ENCODE peak calls at places on chromosomes 1 and 21, in ten cellular contexts. X, V, A, Y, R, E, K, Z, U and S are unnamed samples.

GRCh38 chr1:179550753-179551682 is 24.7 kb downstream of the NPHS2 start:
- DNase-seq in X (peak; percentile 40), V (no peak), A (no peak), Y (peak; percentile 13), R (peak; percentile 68), E (no peak), K (no peak), Z (no peak), U (no peak), S (peak; percentile 29)

GRCh38 chr21:46150073-46150472 is 5.3 kb downstream of the FTCD start:
- DNase-seq in X (no peak), V (no peak), A (no peak), Y (no peak), R (no peak), E (no peak), K (peak; percentile 48), Z (no peak), U (no peak), S (no peak)

GRCh38 chr1:45205910-45206721 is at the start of gene ZSWIM5:
- DNase-seq in X (peak; percentile 64), V (no peak), A (peak; percentile 35), Y (no peak), R (peak; percentile 70), E (peak; percentile 35), K (peak; percentile 74), Z (peak; percentile 77), U (peak; percentile 76), S (peak; percentile 53)

GRCh38 chr1:24149854-24150227 is 6.9 kb upstream of the IL22RA1 start:
- DNase-seq in X (peak; percentile 80), V (no peak), A (no peak), Y (no peak), R (peak; percentile 72), E (no peak), K (no peak), Z (no peak), U (no peak), S (peak; percentile 7)

GRCh38 chr1:225422795-225423517 is 4.9 kb downstream of the LBR start:
- DNase-seq in X (no peak), V (no peak), A (no peak), Y (no peak), R (no peak), E (no peak), K (no peak), Z (no peak), U (no peak), S (no peak)

GRCh38 chr1:28917757-28918118 is 3.4 kb downstream of the EPB41 start:
- DNase-seq in X (no peak), V (no peak), A (no peak), Y (no peak), R (no peak), E (no peak), K (no peak), Z (no peak), U (no peak), S (no peak)

GRCh38 chr1:27521336-27522147 is 31.6 kb upstream of the WASF2 start:
- DNase-seq in X (no peak), V (no peak), A (no peak), Y (no peak), R (no peak), E (no peak), K (peak; percentile 81), Z (no peak), U (no peak), S (no peak)

GRCh38 chr1:58515794-58516401 is 30.6 kb downstream of the OMA1 start:
- DNase-seq in X (peak; percentile 74), V (peak; percentile 61), A (peak; percentile 69), Y (peak; percentile 31), R (peak; percentile 71), E (no peak), K (no peak), Z (peak; percentile 78), U (peak; percentile 62), S (peak; percentile 67)

GRCh38 chr1:117815926-117816325 is 113.5 kb downstream of the GDAP2 start:
- DNase-seq in X (no peak), V (no peak), A (no peak), Y (no peak), R (no peak), E (no peak), K (no peak), Z (no peak), U (no peak), S (peak; percentile 12)

GRCh38 chr1:209884249-209884648 is 53.8 kb upstream of the SYT14 start:
- DNase-seq in X (peak; percentile 80), V (no peak), A (no peak), Y (no peak), R (peak; percentile 71), E (no peak), K (no peak), Z (no peak), U (no peak), S (no peak)

GRCh38 chr21:17658931-17659330 is 46.2 kb upstream of the BTG3 start:
- DNase-seq in X (no peak), V (no peak), A (no peak), Y (no peak), R (no peak), E (no peak), K (no peak), Z (no peak), U (no peak), S (no peak)

GRCh38 chr1:42176902-42177519 is 12.5 kb upstream of the GUCA2A start:
- DNase-seq in X (peak; percentile 50), V (no peak), A (peak; percentile 53), Y (no peak), R (peak; percentile 62), E (no peak), K (no peak), Z (peak; percentile 51), U (peak; percentile 66), S (peak; percentile 48)

GRCh38 chr1:96991261-96991660 is 269.7 kb downstream of the PTBP2 start:
- DNase-seq in X (no peak), V (no peak), A (no peak), Y (no peak), R (no peak), E (no peak), K (no peak), Z (no peak), U (no peak), S (no peak)

GRCh38 chr1:211630236-211631081 is 45.0 kb downstream of the NEK2 start:
- DNase-seq in X (no peak), V (no peak), A (no peak), Y (no peak), R (no peak), E (no peak), K (no peak), Z (peak; percentile 77), U (no peak), S (peak; percentile 18)

GRCh38 chr1:172394167-172394751 is 26.2 kb upstream of the C1orf105 start:
- DNase-seq in X (peak; percentile 15), V (no peak), A (no peak), Y (no peak), R (peak; percentile 70), E (peak; percentile 23), K (no peak), Z (no peak), U (no peak), S (no peak)

GRCh38 chr21:34351786-34352241 is 12.0 kb upstream of the KCNE2 start:
- DNase-seq in X (peak; percentile 13), V (no peak), A (peak; percentile 84), Y (no peak), R (peak; percentile 23), E (no peak), K (no peak), Z (peak; percentile 76), U (peak; percentile 85), S (peak; percentile 82)

GRCh38 chr1:50780797-50781196 is 179.3 kb downstream of the FAF1 start:
- DNase-seq in X (no peak), V (no peak), A (no peak), Y (no peak), R (no peak), E (no peak), K (no peak), Z (no peak), U (no peak), S (no peak)

GRCh38 chr1:51484591-51484990 is 34.5 kb downstream of the EPS15 start:
- DNase-seq in X (peak; percentile 64), V (no peak), A (no peak), Y (no peak), R (peak; percentile 38), E (no peak), K (no peak), Z (no peak), U (no peak), S (no peak)

GRCh38 chr1:148353461-148354283 is 129.4 kb downstream of the PPIAL4G start:
- DNase-seq in X (peak; percentile 90), V (no peak), A (no peak), Y (peak; percentile 10), R (peak; percentile 89), E (no peak), K (no peak), Z (peak; percentile 12), U (no peak), S (no peak)

GRCh38 chr21:46079357-46080170 is 18.3 kb upstream of the COL6A2 start:
- DNase-seq in X (peak; percentile 87), V (peak; percentile 70), A (no peak), Y (peak; percentile 70), R (peak; percentile 69), E (no peak), K (peak; percentile 74), Z (no peak), U (no peak), S (no peak)

GRCh38 chr1:216293673-216294072 is 129.6 kb downstream of the USH2A start:
- DNase-seq in X (peak; percentile 25), V (no peak), A (no peak), Y (peak; percentile 36), R (peak; percentile 83), E (no peak), K (no peak), Z (no peak), U (no peak), S (no peak)

GRCh38 chr1:17587693-17588047 is 48.2 kb downstream of the ARHGEF10L start:
- DNase-seq in X (peak; percentile 79), V (no peak), A (no peak), Y (no peak), R (no peak), E (no peak), K (no peak), Z (no peak), U (no peak), S (no peak)

GRCh38 chr1:215905493-215906095 is 338.5 kb downstream of the KCTD3 start:
- DNase-seq in X (peak; percentile 6), V (no peak), A (no peak), Y (peak; percentile 40), R (no peak), E (no peak), K (no peak), Z (no peak), U (no peak), S (no peak)

GRCh38 chr1:33036051-33036525 is 595 bp downstream of the AK2 start:
- DNase-seq in X (no peak), V (no peak), A (no peak), Y (no peak), R (no peak), E (no peak), K (no peak), Z (peak; percentile 61), U (peak; percentile 26), S (peak; percentile 59)

GRCh38 chr1:78586572-78586971 is 33.7 kb upstream of the IFI44L start:
- DNase-seq in X (peak; percentile 84), V (no peak), A (no peak), Y (no peak), R (peak; percentile 74), E (no peak), K (no peak), Z (no peak), U (no peak), S (no peak)

GRCh38 chr1:201593200-201593828 is 54.4 kb downstream of the NAV1 start:
- DNase-seq in X (peak; percentile 95), V (no peak), A (no peak), Y (peak; percentile 85), R (peak; percentile 88), E (no peak), K (peak; percentile 77), Z (no peak), U (no peak), S (no peak)

GRCh38 chr1:242568666-242569065 is 44.2 kb upstream of the PLD5 start:
- DNase-seq in X (no peak), V (no peak), A (no peak), Y (no peak), R (no peak), E (no peak), K (no peak), Z (no peak), U (no peak), S (no peak)

GRCh38 chr21:19239696-19240095 is 836.1 kb upstream of the TMPRSS15 start:
- DNase-seq in X (no peak), V (no peak), A (no peak), Y (no peak), R (no peak), E (no peak), K (no peak), Z (no peak), U (no peak), S (no peak)